ENCODE peak calls at places on chromosomes 16 and 17, in five cellular contexts. One of them, this sample, is unnamed.

GRCh38 chr17:9824797-9825338 is 856 bp upstream of the GLP2R start:
- DNase-seq in mesothelial cell of epicardium: no peak
- DNase-seq in stimulated activated CD4-positive, alpha-beta T cell treated with anti-CD3 and anti-CD28 coated beads, Interleukin-1b, Interleukin-23, amount 100 ng/mL, for 4 hours: no peak
- DNase-seq in GM03348: no peak
- DNase-seq in HuH-7.5: no peak
- DNase-seq in this sample: no peak

GRCh38 chr17:28416703-28417311 is 10.8 kb upstream of the SLC46A1 start:
- DNase-seq in GM03348: peak
- DNase-seq in HuH-7.5: peak
- DNase-seq in mesothelial cell of epicardium: no peak
- DNase-seq in stimulated activated CD4-positive, alpha-beta T cell treated with anti-CD3 and anti-CD28 coated beads, Interleukin-1b, Interleukin-23, amount 100 ng/mL, for 4 hours: peak
- DNase-seq in this sample: peak

GRCh38 chr16:787978-788398 is at the start of gene RPUSD1:
- DNase-seq in GM03348: no peak
- DNase-seq in stimulated activated CD4-positive, alpha-beta T cell treated with anti-CD3 and anti-CD28 coated beads, Interleukin-1b, Interleukin-23, amount 100 ng/mL, for 4 hours: no peak
- DNase-seq in mesothelial cell of epicardium: peak
- DNase-seq in HuH-7.5: no peak
- DNase-seq in this sample: no peak

GRCh38 chr17:63134867-63135266 is 168.8 kb downstream of the TANC2 start:
- DNase-seq in GM03348: no peak
- DNase-seq in mesothelial cell of epicardium: no peak
- DNase-seq in HuH-7.5: no peak
- DNase-seq in stimulated activated CD4-positive, alpha-beta T cell treated with anti-CD3 and anti-CD28 coated beads, Interleukin-1b, Interleukin-23, amount 100 ng/mL, for 4 hours: no peak
- DNase-seq in this sample: no peak

GRCh38 chr17:17140590-17140980 is 65.5 kb downstream of the PLD6 start:
- DNase-seq in GM03348: peak
- DNase-seq in stimulated activated CD4-positive, alpha-beta T cell treated with anti-CD3 and anti-CD28 coated beads, Interleukin-1b, Interleukin-23, amount 100 ng/mL, for 4 hours: no peak
- DNase-seq in mesothelial cell of epicardium: no peak
- DNase-seq in HuH-7.5: no peak
- DNase-seq in this sample: peak

GRCh38 chr17:21213491-21214014 is 408 bp downstream of the TMEM11 start:
- DNase-seq in stimulated activated CD4-positive, alpha-beta T cell treated with anti-CD3 and anti-CD28 coated beads, Interleukin-1b, Interleukin-23, amount 100 ng/mL, for 4 hours: no peak
- DNase-seq in GM03348: peak
- DNase-seq in mesothelial cell of epicardium: no peak
- DNase-seq in HuH-7.5: peak
- DNase-seq in this sample: peak

GRCh38 chr16:117381-118365 is 20.8 kb downstream of the NPRL3 start:
- DNase-seq in GM03348: peak
- DNase-seq in stimulated activated CD4-positive, alpha-beta T cell treated with anti-CD3 and anti-CD28 coated beads, Interleukin-1b, Interleukin-23, amount 100 ng/mL, for 4 hours: peak
- DNase-seq in mesothelial cell of epicardium: peak
- DNase-seq in HuH-7.5: peak
- DNase-seq in this sample: peak

GRCh38 chr17:64442550-64442971 is 6.4 kb upstream of the MILR1 start:
- DNase-seq in HuH-7.5: no peak
- DNase-seq in mesothelial cell of epicardium: no peak
- DNase-seq in stimulated activated CD4-positive, alpha-beta T cell treated with anti-CD3 and anti-CD28 coated beads, Interleukin-1b, Interleukin-23, amount 100 ng/mL, for 4 hours: no peak
- DNase-seq in GM03348: no peak
- DNase-seq in this sample: no peak

GRCh38 chr16:68564367-68564985 is 25.4 kb downstream of the ZFP90 start:
- DNase-seq in stimulated activated CD4-positive, alpha-beta T cell treated with anti-CD3 and anti-CD28 coated beads, Interleukin-1b, Interleukin-23, amount 100 ng/mL, for 4 hours: no peak
- DNase-seq in HuH-7.5: no peak
- DNase-seq in mesothelial cell of epicardium: no peak
- DNase-seq in GM03348: no peak
- DNase-seq in this sample: no peak

GRCh38 chr16:6209355-6209930 is 1111.8 kb upstream of the EEF2KMT start:
- DNase-seq in GM03348: no peak
- DNase-seq in mesothelial cell of epicardium: no peak
- DNase-seq in stimulated activated CD4-positive, alpha-beta T cell treated with anti-CD3 and anti-CD28 coated beads, Interleukin-1b, Interleukin-23, amount 100 ng/mL, for 4 hours: no peak
- DNase-seq in HuH-7.5: no peak
- DNase-seq in this sample: no peak

GRCh38 chr16:7366041-7366440 is 33.4 kb downstream of the RBFOX1 start:
- DNase-seq in stimulated activated CD4-positive, alpha-beta T cell treated with anti-CD3 and anti-CD28 coated beads, Interleukin-1b, Interleukin-23, amount 100 ng/mL, for 4 hours: no peak
- DNase-seq in HuH-7.5: no peak
- DNase-seq in GM03348: no peak
- DNase-seq in mesothelial cell of epicardium: no peak
- DNase-seq in this sample: no peak

GRCh38 chr16:83755391-83755790 is 52.4 kb upstream of the HSBP1 start:
- DNase-seq in mesothelial cell of epicardium: no peak
- DNase-seq in GM03348: no peak
- DNase-seq in HuH-7.5: no peak
- DNase-seq in stimulated activated CD4-positive, alpha-beta T cell treated with anti-CD3 and anti-CD28 coated beads, Interleukin-1b, Interleukin-23, amount 100 ng/mL, for 4 hours: no peak
- DNase-seq in this sample: no peak

GRCh38 chr16:27214084-27214961 is 11.0 kb downstream of the KDM8 start:
- DNase-seq in stimulated activated CD4-positive, alpha-beta T cell treated with anti-CD3 and anti-CD28 coated beads, Interleukin-1b, Interleukin-23, amount 100 ng/mL, for 4 hours: no peak
- DNase-seq in mesothelial cell of epicardium: no peak
- DNase-seq in HuH-7.5: peak
- DNase-seq in GM03348: no peak
- DNase-seq in this sample: no peak

GRCh38 chr16:54407596-54407995 is 121.0 kb upstream of the IRX3 start:
- DNase-seq in stimulated activated CD4-positive, alpha-beta T cell treated with anti-CD3 and anti-CD28 coated beads, Interleukin-1b, Interleukin-23, amount 100 ng/mL, for 4 hours: no peak
- DNase-seq in GM03348: peak
- DNase-seq in HuH-7.5: no peak
- DNase-seq in mesothelial cell of epicardium: no peak
- DNase-seq in this sample: no peak

GRCh38 chr16:68506331-68507053 is 32.6 kb upstream of the ZFP90 start:
- DNase-seq in GM03348: peak
- DNase-seq in stimulated activated CD4-positive, alpha-beta T cell treated with anti-CD3 and anti-CD28 coated beads, Interleukin-1b, Interleukin-23, amount 100 ng/mL, for 4 hours: no peak
- DNase-seq in mesothelial cell of epicardium: no peak
- DNase-seq in HuH-7.5: no peak
- DNase-seq in this sample: no peak

GRCh38 chr17:32349503-32349853 is 479 bp upstream of the ZNF207 start:
- DNase-seq in mesothelial cell of epicardium: no peak
- DNase-seq in stimulated activated CD4-positive, alpha-beta T cell treated with anti-CD3 and anti-CD28 coated beads, Interleukin-1b, Interleukin-23, amount 100 ng/mL, for 4 hours: no peak
- DNase-seq in HuH-7.5: no peak
- DNase-seq in GM03348: peak
- DNase-seq in this sample: no peak

GRCh38 chr17:35073991-35074627 is 10.6 kb upstream of the RFFL start:
- DNase-seq in stimulated activated CD4-positive, alpha-beta T cell treated with anti-CD3 and anti-CD28 coated beads, Interleukin-1b, Interleukin-23, amount 100 ng/mL, for 4 hours: no peak
- DNase-seq in HuH-7.5: no peak
- DNase-seq in GM03348: no peak
- DNase-seq in mesothelial cell of epicardium: no peak
- DNase-seq in this sample: no peak

GRCh38 chr17:81025756-81026155 is 9.2 kb upstream of the BAIAP2 start:
- DNase-seq in HuH-7.5: no peak
- DNase-seq in GM03348: peak
- DNase-seq in mesothelial cell of epicardium: no peak
- DNase-seq in stimulated activated CD4-positive, alpha-beta T cell treated with anti-CD3 and anti-CD28 coated beads, Interleukin-1b, Interleukin-23, amount 100 ng/mL, for 4 hours: no peak
- DNase-seq in this sample: no peak

GRCh38 chr16:66193543-66194229 is 172.8 kb upstream of the CDH5 start:
- DNase-seq in mesothelial cell of epicardium: no peak
- DNase-seq in stimulated activated CD4-positive, alpha-beta T cell treated with anti-CD3 and anti-CD28 coated beads, Interleukin-1b, Interleukin-23, amount 100 ng/mL, for 4 hours: no peak
- DNase-seq in GM03348: no peak
- DNase-seq in HuH-7.5: no peak
- DNase-seq in this sample: no peak

GRCh38 chr17:26962255-26963162 is 331.4 kb upstream of the WSB1 start:
- DNase-seq in GM03348: no peak
- DNase-seq in HuH-7.5: no peak
- DNase-seq in stimulated activated CD4-positive, alpha-beta T cell treated with anti-CD3 and anti-CD28 coated beads, Interleukin-1b, Interleukin-23, amount 100 ng/mL, for 4 hours: no peak
- DNase-seq in mesothelial cell of epicardium: no peak
- DNase-seq in this sample: no peak

GRCh38 chr16:22193134-22193411 is 13.0 kb upstream of the EEF2K start:
- DNase-seq in GM03348: no peak
- DNase-seq in HuH-7.5: no peak
- DNase-seq in stimulated activated CD4-positive, alpha-beta T cell treated with anti-CD3 and anti-CD28 coated beads, Interleukin-1b, Interleukin-23, amount 100 ng/mL, for 4 hours: no peak
- DNase-seq in mesothelial cell of epicardium: no peak
- DNase-seq in this sample: no peak

GRCh38 chr16:19114359-19115147 is 789 bp downstream of the ITPRIPL2 start:
- DNase-seq in GM03348: peak
- DNase-seq in stimulated activated CD4-positive, alpha-beta T cell treated with anti-CD3 and anti-CD28 coated beads, Interleukin-1b, Interleukin-23, amount 100 ng/mL, for 4 hours: peak
- DNase-seq in HuH-7.5: no peak
- DNase-seq in mesothelial cell of epicardium: no peak
- DNase-seq in this sample: peak

GRCh38 chr17:8315740-8316217 is 5.7 kb downstream of the ARHGEF15 start:
- DNase-seq in stimulated activated CD4-positive, alpha-beta T cell treated with anti-CD3 and anti-CD28 coated beads, Interleukin-1b, Interleukin-23, amount 100 ng/mL, for 4 hours: no peak
- DNase-seq in HuH-7.5: no peak
- DNase-seq in mesothelial cell of epicardium: peak
- DNase-seq in GM03348: no peak
- DNase-seq in this sample: no peak

GRCh38 chr17:28113269-28113668 is 70.8 kb downstream of the NLK start:
- DNase-seq in mesothelial cell of epicardium: no peak
- DNase-seq in GM03348: no peak
- DNase-seq in HuH-7.5: no peak
- DNase-seq in stimulated activated CD4-positive, alpha-beta T cell treated with anti-CD3 and anti-CD28 coated beads, Interleukin-1b, Interleukin-23, amount 100 ng/mL, for 4 hours: no peak
- DNase-seq in this sample: no peak

GRCh38 chr17:44279586-44280344 is 11.8 kb upstream of the SLC4A1 start:
- DNase-seq in stimulated activated CD4-positive, alpha-beta T cell treated with anti-CD3 and anti-CD28 coated beads, Interleukin-1b, Interleukin-23, amount 100 ng/mL, for 4 hours: no peak
- DNase-seq in mesothelial cell of epicardium: no peak
- DNase-seq in GM03348: peak
- DNase-seq in HuH-7.5: no peak
- DNase-seq in this sample: no peak

GRCh38 chr17:63741251-63742049 is at the start of gene STRADA:
- DNase-seq in mesothelial cell of epicardium: peak
- DNase-seq in GM03348: peak
- DNase-seq in HuH-7.5: peak
- DNase-seq in stimulated activated CD4-positive, alpha-beta T cell treated with anti-CD3 and anti-CD28 coated beads, Interleukin-1b, Interleukin-23, amount 100 ng/mL, for 4 hours: peak
- DNase-seq in this sample: peak

GRCh38 chr16:2480948-2481347 is 6.0 kb downstream of the TBC1D24 start:
- DNase-seq in GM03348: no peak
- DNase-seq in HuH-7.5: no peak
- DNase-seq in mesothelial cell of epicardium: no peak
- DNase-seq in stimulated activated CD4-positive, alpha-beta T cell treated with anti-CD3 and anti-CD28 coated beads, Interleukin-1b, Interleukin-23, amount 100 ng/mL, for 4 hours: no peak
- DNase-seq in this sample: no peak

GRCh38 chr17:42673266-42673884 is 3.4 kb downstream of the PLEKHH3 start:
- DNase-seq in HuH-7.5: no peak
- DNase-seq in stimulated activated CD4-positive, alpha-beta T cell treated with anti-CD3 and anti-CD28 coated beads, Interleukin-1b, Interleukin-23, amount 100 ng/mL, for 4 hours: no peak
- DNase-seq in GM03348: no peak
- DNase-seq in mesothelial cell of epicardium: no peak
- DNase-seq in this sample: no peak

GRCh38 chr16:11140867-11141266 is 115.1 kb downstream of the SOCS1 start:
- DNase-seq in stimulated activated CD4-positive, alpha-beta T cell treated with anti-CD3 and anti-CD28 coated beads, Interleukin-1b, Interleukin-23, amount 100 ng/mL, for 4 hours: no peak
- DNase-seq in HuH-7.5: no peak
- DNase-seq in GM03348: no peak
- DNase-seq in mesothelial cell of epicardium: no peak
- DNase-seq in this sample: no peak

GRCh38 chr17:41773190-41773588 is 13.3 kb downstream of the JUP start:
- DNase-seq in stimulated activated CD4-positive, alpha-beta T cell treated with anti-CD3 and anti-CD28 coated beads, Interleukin-1b, Interleukin-23, amount 100 ng/mL, for 4 hours: no peak
- DNase-seq in mesothelial cell of epicardium: peak
- DNase-seq in GM03348: peak
- DNase-seq in HuH-7.5: peak
- DNase-seq in this sample: no peak

GRCh38 chr16:88049561-88050545 is 98.6 kb downstream of the BANP start:
- DNase-seq in mesothelial cell of epicardium: no peak
- DNase-seq in GM03348: no peak
- DNase-seq in HuH-7.5: no peak
- DNase-seq in stimulated activated CD4-positive, alpha-beta T cell treated with anti-CD3 and anti-CD28 coated beads, Interleukin-1b, Interleukin-23, amount 100 ng/mL, for 4 hours: no peak
- DNase-seq in this sample: no peak

GRCh38 chr17:54906713-54907112 is 6.1 kb downstream of the TOM1L1 start:
- DNase-seq in GM03348: no peak
- DNase-seq in HuH-7.5: no peak
- DNase-seq in mesothelial cell of epicardium: no peak
- DNase-seq in stimulated activated CD4-positive, alpha-beta T cell treated with anti-CD3 and anti-CD28 coated beads, Interleukin-1b, Interleukin-23, amount 100 ng/mL, for 4 hours: no peak
- DNase-seq in this sample: no peak

GRCh38 chr16:57540387-57540786 is 2.1 kb upstream of the ADGRG5 start:
- DNase-seq in GM03348: no peak
- DNase-seq in mesothelial cell of epicardium: peak
- DNase-seq in stimulated activated CD4-positive, alpha-beta T cell treated with anti-CD3 and anti-CD28 coated beads, Interleukin-1b, Interleukin-23, amount 100 ng/mL, for 4 hours: no peak
- DNase-seq in HuH-7.5: no peak
- DNase-seq in this sample: no peak

GRCh38 chr17:39979865-39980401 is 674 bp upstream of the PSMD3 start:
- DNase-seq in stimulated activated CD4-positive, alpha-beta T cell treated with anti-CD3 and anti-CD28 coated beads, Interleukin-1b, Interleukin-23, amount 100 ng/mL, for 4 hours: no peak
- DNase-seq in GM03348: peak
- DNase-seq in mesothelial cell of epicardium: no peak
- DNase-seq in HuH-7.5: no peak
- DNase-seq in this sample: no peak

GRCh38 chr17:6306820-6307219 is 128.1 kb downstream of the AIPL1 start:
- DNase-seq in mesothelial cell of epicardium: no peak
- DNase-seq in GM03348: no peak
- DNase-seq in HuH-7.5: no peak
- DNase-seq in stimulated activated CD4-positive, alpha-beta T cell treated with anti-CD3 and anti-CD28 coated beads, Interleukin-1b, Interleukin-23, amount 100 ng/mL, for 4 hours: no peak
- DNase-seq in this sample: no peak

GRCh38 chr17:8436169-8436932 is 667 bp downstream of the NDEL1 start:
- DNase-seq in GM03348: peak
- DNase-seq in HuH-7.5: peak
- DNase-seq in mesothelial cell of epicardium: peak
- DNase-seq in stimulated activated CD4-positive, alpha-beta T cell treated with anti-CD3 and anti-CD28 coated beads, Interleukin-1b, Interleukin-23, amount 100 ng/mL, for 4 hours: peak
- DNase-seq in this sample: peak

GRCh38 chr17:1989135-1989534 is 36.0 kb downstream of the RTN4RL1 start:
- DNase-seq in stimulated activated CD4-positive, alpha-beta T cell treated with anti-CD3 and anti-CD28 coated beads, Interleukin-1b, Interleukin-23, amount 100 ng/mL, for 4 hours: no peak
- DNase-seq in HuH-7.5: no peak
- DNase-seq in GM03348: peak
- DNase-seq in mesothelial cell of epicardium: no peak
- DNase-seq in this sample: no peak

GRCh38 chr17:17798573-17799255 is 38.1 kb downstream of the SREBF1 start:
- DNase-seq in HuH-7.5: no peak
- DNase-seq in mesothelial cell of epicardium: no peak
- DNase-seq in GM03348: no peak
- DNase-seq in stimulated activated CD4-positive, alpha-beta T cell treated with anti-CD3 and anti-CD28 coated beads, Interleukin-1b, Interleukin-23, amount 100 ng/mL, for 4 hours: no peak
- DNase-seq in this sample: no peak

This sample was measured in 8988T.